ENCODE peak calls at places on chromosomes 6 and 20, in nine cellular contexts. O is B cell; A is trophoblast cell; F is activated T-cell treated with anti-CD3 and anti-CD28 coated beads, Interleukin-2, amount 50 U/mL, for 1 hour; S is osteocyte; B is stimulated activated CD8-positive, alpha-beta memory T cell treated with anti-CD3 and anti-CD28 coated beads, Interleukin-15, amount 100 ng/mL, for 24 hours; C is non-pigmented ciliary epithelial cell; T is Kasumi-1; W is RCC 7860. Y is an unnamed sample.

GRCh38 chr6:94323853-94324252 is 904.5 kb upstream of the EPHA7 start:
- DNase-seq in O (no peak), A (no peak), F (no peak), S (no peak), B (no peak), C (no peak), T (peak), W (no peak), Y (peak)

GRCh38 chr6:3912366-3913076 is 63.3 kb downstream of the FAM50B start:
- DNase-seq in O (no peak), A (no peak), F (no peak), S (no peak), B (no peak), C (no peak), T (no peak), W (no peak), Y (no peak)

GRCh38 chr20:32902456-32903420 is 44.0 kb downstream of the EFCAB8 start:
- DNase-seq in O (peak), A (peak), F (peak), S (no peak), B (peak), C (peak), T (peak), W (peak), Y (no peak)

GRCh38 chr6:144581807-144582537 is 296.8 kb downstream of the UTRN start:
- DNase-seq in O (no peak), A (peak), F (no peak), S (no peak), B (no peak), C (no peak), T (peak), W (no peak), Y (no peak)

GRCh38 chr6:143744593-143745151 is 66.9 kb downstream of the PHACTR2 start:
- DNase-seq in O (no peak), A (no peak), F (no peak), S (no peak), B (no peak), C (no peak), T (no peak), W (no peak), Y (no peak)

GRCh38 chr6:116511424-116512131 is at the start of gene CALHM5:
- DNase-seq in O (no peak), A (peak), F (no peak), S (no peak), B (no peak), C (peak), T (peak), W (peak), Y (no peak)

GRCh38 chr6:143196525-143197225 is 136.0 kb downstream of the AIG1 start:
- DNase-seq in O (no peak), A (no peak), F (no peak), S (no peak), B (no peak), C (no peak), T (no peak), W (peak), Y (no peak)

GRCh38 chr20:58466309-58466708 is 48.9 kb downstream of the APCDD1L start:
- DNase-seq in O (no peak), A (no peak), F (no peak), S (no peak), B (no peak), C (no peak), T (no peak), W (no peak), Y (no peak)

GRCh38 chr6:27851440-27851839 is 60.8 kb downstream of the OR2B2 start:
- DNase-seq in O (no peak), A (no peak), F (no peak), S (no peak), B (no peak), C (no peak), T (no peak), W (no peak), Y (no peak)

GRCh38 chr6:128508588-128509296 is 11.7 kb downstream of the PTPRK start:
- DNase-seq in O (no peak), A (peak), F (no peak), S (no peak), B (no peak), C (peak), T (no peak), W (peak), Y (no peak)

GRCh38 chr20:61120595-61121515 is 131.2 kb upstream of the CDH4 start:
- DNase-seq in O (no peak), A (peak), F (no peak), S (peak), B (no peak), C (peak), T (peak), W (peak), Y (peak)

GRCh38 chr20:23100754-23101107 is 14.6 kb upstream of the CD93 start:
- DNase-seq in O (no peak), A (no peak), F (no peak), S (no peak), B (no peak), C (no peak), T (no peak), W (no peak), Y (no peak)

GRCh38 chr20:43938017-43938655 is 23.5 kb downstream of the TOX2 start:
- DNase-seq in O (no peak), A (no peak), F (no peak), S (no peak), B (no peak), C (no peak), T (no peak), W (no peak), Y (no peak)

GRCh38 chr6:83403191-83403590 is 27.7 kb downstream of the ME1 start:
- DNase-seq in O (no peak), A (no peak), F (no peak), S (no peak), B (no peak), C (no peak), T (no peak), W (no peak), Y (no peak)

GRCh38 chr6:140041056-140041455 is 666.6 kb upstream of the CITED2 start:
- DNase-seq in O (no peak), A (no peak), F (no peak), S (no peak), B (no peak), C (no peak), T (no peak), W (no peak), Y (no peak)

GRCh38 chr20:41030536-41031242 is 2.1 kb downstream of the TOP1 start:
- DNase-seq in O (no peak), A (no peak), F (no peak), S (no peak), B (no peak), C (no peak), T (no peak), W (no peak), Y (no peak)

GRCh38 chr6:118675225-118675624 is 23.8 kb upstream of the CEP85L start:
- DNase-seq in O (no peak), A (no peak), F (no peak), S (no peak), B (no peak), C (no peak), T (no peak), W (no peak), Y (no peak)

GRCh38 chr6:82737965-82738364 is 327.7 kb downstream of the UBE3D start:
- DNase-seq in O (no peak), A (no peak), F (no peak), S (no peak), B (no peak), C (no peak), T (no peak), W (no peak), Y (no peak)

GRCh38 chr6:158639056-158639455 is 5.5 kb downstream of the DYNLT1 start:
- DNase-seq in O (no peak), A (no peak), F (no peak), S (no peak), B (no peak), C (no peak), T (no peak), W (no peak), Y (no peak)

GRCh38 chr20:9686866-9687265 is 152.0 kb downstream of the PAK5 start:
- DNase-seq in O (no peak), A (no peak), F (no peak), S (no peak), B (no peak), C (no peak), T (no peak), W (no peak), Y (no peak)

GRCh38 chr6:98467091-98467490 is 367.3 kb upstream of the POU3F2 start:
- DNase-seq in O (no peak), A (peak), F (no peak), S (no peak), B (no peak), C (no peak), T (no peak), W (no peak), Y (no peak)

GRCh38 chr6:81909981-81910910 is 157.8 kb upstream of the TENT5A start:
- DNase-seq in O (no peak), A (no peak), F (no peak), S (no peak), B (no peak), C (no peak), T (no peak), W (no peak), Y (no peak)

GRCh38 chr20:25011831-25012241 is 19.3 kb upstream of the APMAP start:
- DNase-seq in O (no peak), A (no peak), F (peak), S (no peak), B (no peak), C (no peak), T (no peak), W (no peak), Y (no peak)

GRCh38 chr6:25590986-25591385 is 61.0 kb upstream of the SCGN start:
- DNase-seq in O (no peak), A (no peak), F (no peak), S (no peak), B (no peak), C (no peak), T (no peak), W (no peak), Y (no peak)

GRCh38 chr6:119174879-119175817 is 96.7 kb upstream of the FAM184A start:
- DNase-seq in O (no peak), A (peak), F (no peak), S (no peak), B (no peak), C (no peak), T (no peak), W (no peak), Y (no peak)

GRCh38 chr20:58048096-58048702 is 180.3 kb downstream of the ANKRD60 start:
- DNase-seq in O (no peak), A (peak), F (no peak), S (peak), B (no peak), C (peak), T (no peak), W (peak), Y (no peak)

GRCh38 chr6:143376861-143377260 is 73.6 kb downstream of the ADAT2 start:
- DNase-seq in O (no peak), A (peak), F (no peak), S (no peak), B (no peak), C (no peak), T (no peak), W (no peak), Y (no peak)

GRCh38 chr6:5023923-5024322 is 20.1 kb upstream of the RPP40 start:
- DNase-seq in O (no peak), A (no peak), F (no peak), S (no peak), B (no peak), C (no peak), T (no peak), W (no peak), Y (no peak)

GRCh38 chr6:79946242-79946641 is 1.1 kb downstream of the ELOVL4 start:
- DNase-seq in O (no peak), A (no peak), F (no peak), S (no peak), B (no peak), C (no peak), T (peak), W (no peak), Y (no peak)

GRCh38 chr6:6503186-6503585 is 85.3 kb upstream of the LY86 start:
- DNase-seq in O (no peak), A (no peak), F (no peak), S (no peak), B (no peak), C (no peak), T (no peak), W (no peak), Y (no peak)

GRCh38 chr6:339480-339879 is 47.2 kb downstream of the DUSP22 start:
- DNase-seq in O (no peak), A (no peak), F (no peak), S (no peak), B (no peak), C (no peak), T (no peak), W (no peak), Y (no peak)

GRCh38 chr6:133895573-133896343 is 6.8 kb downstream of the TCF21 start:
- DNase-seq in O (no peak), A (peak), F (no peak), S (no peak), B (no peak), C (no peak), T (no peak), W (no peak), Y (no peak)

GRCh38 chr6:155031091-155031490 is 36.0 kb downstream of the TIAM2 start:
- DNase-seq in O (no peak), A (no peak), F (no peak), S (no peak), B (no peak), C (no peak), T (no peak), W (no peak), Y (no peak)

GRCh38 chr20:8449120-8449519 is 317.1 kb downstream of the PLCB1 start:
- DNase-seq in O (no peak), A (peak), F (no peak), S (no peak), B (no peak), C (no peak), T (no peak), W (no peak), Y (no peak)

GRCh38 chr20:3420211-3420707 is 12.8 kb upstream of the DNAAF9 start:
- DNase-seq in O (no peak), A (peak), F (no peak), S (no peak), B (no peak), C (no peak), T (peak), W (no peak), Y (no peak)

GRCh38 chr6:127606131-127606562 is 29.2 kb downstream of the C6orf58 start:
- DNase-seq in O (no peak), A (peak), F (peak), S (no peak), B (no peak), C (peak), T (peak), W (peak), Y (peak)

GRCh38 chr20:63277466-63278272 is 5.1 kb downstream of the ARFGAP1 start:
- DNase-seq in O (no peak), A (no peak), F (no peak), S (no peak), B (no peak), C (no peak), T (no peak), W (no peak), Y (no peak)

GRCh38 chr6:169529931-169530761 is 171.7 kb downstream of the WDR27 start:
- DNase-seq in O (no peak), A (peak), F (no peak), S (no peak), B (no peak), C (no peak), T (no peak), W (peak), Y (no peak)

GRCh38 chr6:11869656-11870340 is 91.2 kb upstream of the ADTRP start:
- DNase-seq in O (no peak), A (no peak), F (no peak), S (no peak), B (no peak), C (no peak), T (no peak), W (no peak), Y (no peak)